ENCODE peak calls at places on chromosomes 12 and 14, in five cellular contexts. M, K, Q, N and I are unnamed samples.

GRCh38 chr12:93229494-93230310 is 148.0 kb upstream of the NUDT4 start:
- DNase-seq in M (no peak), K (no peak), N (peak), Q (no peak), I (no peak)

GRCh38 chr12:14843425-14843887 is at the start of gene ART4:
- DNase-seq in N (no peak), K (no peak), Q (no peak), M (no peak), I (no peak)

GRCh38 chr12:92974759-92975158 is 45.7 kb upstream of the EEA1 start:
- DNase-seq in M (no peak), K (no peak), Q (no peak), N (no peak), I (no peak)

GRCh38 chr12:65171073-65171472 is 1.7 kb downstream of the LEMD3 start:
- DNase-seq in M (no peak), Q (no peak), N (no peak), K (no peak), I (no peak)

GRCh38 chr12:29431516-29431915 is 50.5 kb upstream of the ERGIC2 start:
- DNase-seq in N (no peak), Q (no peak), M (no peak), K (no peak), I (no peak)

GRCh38 chr14:97415907-97416306 is 618.7 kb downstream of the VRK1 start:
- DNase-seq in Q (no peak), K (no peak), M (no peak), N (no peak), I (no peak)

GRCh38 chr12:643478-644292 is 19.6 kb downstream of the NINJ2 start:
- DNase-seq in M (peak), N (no peak), K (no peak), Q (no peak), I (no peak)

GRCh38 chr12:12560587-12561304 is 1.9 kb downstream of the DUSP16 start:
- DNase-seq in N (peak), Q (no peak), M (peak), K (no peak), I (peak)

GRCh38 chr12:94379479-94380113 is 80.1 kb downstream of the CEP83 start:
- DNase-seq in Q (no peak), K (no peak), M (no peak), N (no peak), I (peak)

GRCh38 chr12:45268672-45269406 is 52.9 kb downstream of the ANO6 start:
- DNase-seq in M (no peak), N (peak), Q (no peak), K (no peak), I (no peak)

GRCh38 chr12:67732857-67733256 is 84.3 kb downstream of the DYRK2 start:
- DNase-seq in Q (no peak), M (no peak), K (no peak), N (no peak), I (no peak)

GRCh38 chr12:12671850-12672660 is 23.9 kb downstream of the GPR19 start:
- DNase-seq in N (peak), Q (no peak), K (no peak), M (no peak), I (no peak)

GRCh38 chr12:56029666-56030293 is 8.9 kb downstream of the IKZF4 start:
- DNase-seq in K (no peak), N (peak), Q (no peak), M (no peak), I (peak)

GRCh38 chr12:102950107-102950949 is 7.1 kb upstream of the ASCL1 start:
- DNase-seq in Q (no peak), M (no peak), K (no peak), N (peak), I (no peak)

GRCh38 chr14:68249534-68250517 is 430.2 kb downstream of the RAD51B start:
- DNase-seq in M (no peak), N (peak), K (no peak), Q (no peak), I (no peak)